ENCODE peak calls at places on chromosomes 3 and 15, in eight cellular contexts. B is heart right ventricle, W is A549, O is cardiac muscle cell, G is HFF-Myc, Q is RWPE1, U is IMR-90, A is prostate gland. Y is an unnamed sample.

GRCh38 chr3:119637679-119638525 is 22.5 kb downstream of the POPDC2 start:
- DNase-seq in B (no peak), W (no peak), O (peak), G (peak), Q (peak), U (peak), A (no peak), Y (no peak)

GRCh38 chr15:50824507-50824906 is 59.0 kb upstream of the SPPL2A start:
- DNase-seq in B (no peak), W (no peak), O (no peak), G (no peak), Q (no peak), U (no peak), A (no peak), Y (no peak)

GRCh38 chr15:40256642-40257235 is 17.9 kb downstream of the PAK6 start:
- DNase-seq in B (no peak), W (no peak), O (peak), G (no peak), Q (no peak), U (peak), A (no peak), Y (no peak)

GRCh38 chr15:34364041-34364440 is 3.0 kb downstream of the LPCAT4 start:
- DNase-seq in B (no peak), W (no peak), O (no peak), G (no peak), Q (no peak), U (no peak), A (no peak), Y (no peak)

GRCh38 chr15:39127925-39128617 is 452.8 kb upstream of the THBS1 start:
- DNase-seq in B (no peak), W (peak), O (peak), G (peak), Q (peak), U (peak), A (peak), Y (no peak)

GRCh38 chr15:68314563-68314962 is 37.0 kb downstream of the FEM1B start:
- DNase-seq in B (no peak), W (no peak), O (no peak), G (no peak), Q (no peak), U (peak), A (no peak), Y (peak)

GRCh38 chr3:106617276-106617675 is 748.5 kb upstream of the CBLB start:
- DNase-seq in B (no peak), W (no peak), O (no peak), G (no peak), Q (no peak), U (peak), A (no peak), Y (no peak)

GRCh38 chr3:42590989-42591756 is 513 bp downstream of the SS18L2 start:
- DNase-seq in B (peak), W (no peak), O (no peak), G (no peak), Q (no peak), U (no peak), A (no peak), Y (no peak)

GRCh38 chr15:29120593-29121368 is 148.8 kb downstream of the NSMCE3 start:
- DNase-seq in B (no peak), W (no peak), O (no peak), G (no peak), Q (no peak), U (no peak), A (no peak), Y (no peak)

GRCh38 chr3:189490337-189490736 is 140.9 kb upstream of the TP63 start:
- DNase-seq in B (no peak), W (no peak), O (no peak), G (no peak), Q (peak), U (no peak), A (no peak), Y (no peak)

GRCh38 chr3:104594491-104594890 is 772.2 kb upstream of the ALCAM start:
- DNase-seq in B (no peak), W (no peak), O (no peak), G (no peak), Q (no peak), U (no peak), A (no peak), Y (no peak)

GRCh38 chr3:104596054-104596453 is 770.7 kb upstream of the ALCAM start:
- DNase-seq in B (no peak), W (no peak), O (no peak), G (no peak), Q (no peak), U (peak), A (no peak), Y (no peak)

GRCh38 chr3:104598848-104599501 is 767.7 kb upstream of the ALCAM start:
- DNase-seq in B (no peak), W (no peak), O (no peak), G (no peak), Q (no peak), U (no peak), A (peak), Y (no peak)

DNA sequence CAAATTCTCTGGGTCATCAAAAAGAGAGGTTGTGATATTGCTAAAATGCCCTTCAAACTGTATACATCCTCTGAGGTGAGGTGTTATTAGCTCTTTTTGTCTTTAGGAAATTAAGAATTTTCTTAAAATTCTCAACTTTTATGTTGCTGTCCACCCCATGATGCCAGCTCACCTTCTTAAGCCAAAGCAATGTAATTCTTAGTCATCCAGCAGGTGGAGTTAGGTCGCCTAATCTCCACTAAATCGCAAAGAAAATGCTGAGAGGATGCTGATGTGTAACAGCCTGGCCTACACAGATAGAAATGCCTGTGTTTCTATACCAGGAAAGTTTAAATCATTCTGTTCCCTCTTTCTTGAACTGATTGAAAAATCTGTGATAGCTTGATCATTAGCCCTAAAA is 770.2 kb upstream of the ALCAM start:
- DNase-seq in B (no peak), W (peak), O (peak), G (peak), Q (peak), U (peak), A (peak), Y (no peak)
- TF ChIP-seq CTCF in B (peak), W (peak), O (peak), G (peak), Q (peak), U (peak), A (peak), Y (peak)

DNA sequence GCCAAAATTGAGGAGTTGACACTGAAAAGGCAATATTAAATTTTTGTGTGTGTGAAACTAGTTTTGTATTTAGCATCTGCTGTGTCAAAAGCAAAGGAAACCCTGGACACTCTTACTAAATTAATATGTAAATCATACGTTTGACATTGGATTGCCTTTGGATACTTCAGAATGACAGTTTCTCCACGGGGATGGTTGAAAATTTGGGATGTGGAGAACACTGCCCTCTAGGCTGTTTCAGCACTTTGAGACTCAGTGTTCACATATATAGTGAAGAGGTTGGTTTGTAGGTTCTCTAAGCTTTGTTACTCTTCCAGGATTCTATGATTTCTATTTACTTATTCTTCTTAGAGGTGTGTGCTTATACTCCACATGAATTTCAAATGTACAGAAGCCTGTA is 3.0 kb downstream of the ROBO2 start:
- DNase-seq in B (no peak), W (no peak), O (no peak), G (no peak), Q (no peak), U (no peak), A (no peak), Y (no peak)
- TF ChIP-seq CTCF in B (peak), W (no peak), O (no peak), G (peak), Q (no peak), U (no peak), A (no peak), Y (peak)

GRCh38 chr15:91268510-91268909 is 168.5 kb downstream of the SV2B start:
- DNase-seq in B (no peak), W (peak), O (no peak), G (no peak), Q (no peak), U (no peak), A (no peak), Y (no peak)
- TF ChIP-seq CTCF in B (peak), W (peak), O (peak), G (peak), Q (no peak), U (peak), A (no peak), Y (peak)

GRCh38 chr3:141401095-141401494 is 32.8 kb downstream of the ZBTB38 start:
- DNase-seq in B (no peak), W (no peak), O (no peak), G (no peak), Q (no peak), U (no peak), A (no peak), Y (no peak)

GRCh38 chr3:141403576-141403975 is 35.3 kb downstream of the ZBTB38 start:
- DNase-seq in B (no peak), W (no peak), O (no peak), G (no peak), Q (no peak), U (no peak), A (no peak), Y (no peak)

GRCh38 chr3:141399979-141400971 is 32.0 kb downstream of the ZBTB38 start:
- DNase-seq in B (no peak), W (no peak), O (no peak), G (no peak), Q (no peak), U (no peak), A (no peak), Y (no peak)

GRCh38 chr3:141401584-141402475 is 33.5 kb downstream of the ZBTB38 start:
- DNase-seq in B (no peak), W (peak), O (peak), G (no peak), Q (peak), U (no peak), A (no peak), Y (no peak)

GRCh38 chr3:141402476-141403171 is 34.3 kb downstream of the ZBTB38 start:
- DNase-seq in B (peak), W (peak), O (peak), G (no peak), Q (peak), U (peak), A (peak), Y (no peak)
- TF ChIP-seq CTCF in B (peak), W (no peak), O (no peak), G (no peak), Q (no peak), U (no peak), A (no peak), Y (peak)

Y was measured in type B pancreatic cell.